ENCODE peak calls at places on chromosomes 11 and 22, in eight cellular contexts. One of them, this sample, is unnamed.

GRCh38 chr11:90738799-90739198 is 516.0 kb upstream of the CHORDC1 start:
- ATAC-seq in left lung: no peak
- ATAC-seq in RWPE2: no peak
- ATAC-seq in CD4-positive, CD25-positive, alpha-beta regulatory T cell: no peak
- ATAC-seq in sciatic nerve: no peak
- ATAC-seq in esophagus mucosa: no peak
- ATAC-seq in naive thymus-derived CD4-positive, alpha-beta T cell: no peak
- ATAC-seq in T-helper 17 cell: no peak
- ATAC-seq in this sample: no peak

GRCh38 chr22:50277761-50278160 is 7.6 kb upstream of the MAPK11 start:
- ATAC-seq in naive thymus-derived CD4-positive, alpha-beta T cell: no peak
- ATAC-seq in RWPE2: no peak
- ATAC-seq in T-helper 17 cell: no peak
- ATAC-seq in CD4-positive, CD25-positive, alpha-beta regulatory T cell: no peak
- ATAC-seq in esophagus mucosa: no peak
- ATAC-seq in sciatic nerve: no peak
- ATAC-seq in left lung: no peak
- ATAC-seq in this sample: no peak

GRCh38 chr11:38252620-38253019 is 1654.6 kb upstream of the RAG2 start:
- ATAC-seq in RWPE2: no peak
- ATAC-seq in esophagus mucosa: no peak
- ATAC-seq in naive thymus-derived CD4-positive, alpha-beta T cell: no peak
- ATAC-seq in T-helper 17 cell: no peak
- ATAC-seq in left lung: no peak
- ATAC-seq in CD4-positive, CD25-positive, alpha-beta regulatory T cell: no peak
- ATAC-seq in sciatic nerve: no peak
- ATAC-seq in this sample: no peak

GRCh38 chr11:70688142-70688541 is 289.8 kb downstream of the CTTN start:
- ATAC-seq in CD4-positive, CD25-positive, alpha-beta regulatory T cell: no peak
- ATAC-seq in left lung: no peak
- ATAC-seq in sciatic nerve: no peak
- ATAC-seq in T-helper 17 cell: no peak
- ATAC-seq in RWPE2: no peak
- ATAC-seq in naive thymus-derived CD4-positive, alpha-beta T cell: no peak
- ATAC-seq in esophagus mucosa: no peak
- ATAC-seq in this sample: no peak

GRCh38 chr11:77351281-77351905 is 49.9 kb upstream of the GDPD4 start:
- ATAC-seq in RWPE2: peak; percentile 90
- ATAC-seq in esophagus mucosa: no peak
- ATAC-seq in sciatic nerve: no peak
- ATAC-seq in T-helper 17 cell: no peak
- ATAC-seq in CD4-positive, CD25-positive, alpha-beta regulatory T cell: no peak
- ATAC-seq in naive thymus-derived CD4-positive, alpha-beta T cell: no peak
- ATAC-seq in left lung: no peak
- ATAC-seq in this sample: no peak

GRCh38 chr11:6586434-6587359 is 16.7 kb downstream of the RRP8 start:
- ATAC-seq in naive thymus-derived CD4-positive, alpha-beta T cell: no peak
- ATAC-seq in RWPE2: no peak
- ATAC-seq in CD4-positive, CD25-positive, alpha-beta regulatory T cell: no peak
- ATAC-seq in sciatic nerve: peak; percentile 41
- ATAC-seq in left lung: no peak
- ATAC-seq in T-helper 17 cell: no peak
- ATAC-seq in esophagus mucosa: no peak
- ATAC-seq in this sample: no peak

GRCh38 chr11:115916596-115916995 is 412.4 kb upstream of the CADM1 start:
- ATAC-seq in CD4-positive, CD25-positive, alpha-beta regulatory T cell: no peak
- ATAC-seq in naive thymus-derived CD4-positive, alpha-beta T cell: no peak
- ATAC-seq in sciatic nerve: no peak
- ATAC-seq in left lung: peak; percentile 56
- ATAC-seq in T-helper 17 cell: no peak
- ATAC-seq in esophagus mucosa: no peak
- ATAC-seq in RWPE2: no peak
- ATAC-seq in this sample: no peak

GRCh38 chr11:67500818-67501584 is 4.2 kb downstream of the PITPNM1 start:
- ATAC-seq in T-helper 17 cell: no peak
- ATAC-seq in CD4-positive, CD25-positive, alpha-beta regulatory T cell: no peak
- ATAC-seq in naive thymus-derived CD4-positive, alpha-beta T cell: no peak
- ATAC-seq in RWPE2: no peak
- ATAC-seq in sciatic nerve: no peak
- ATAC-seq in esophagus mucosa: no peak
- ATAC-seq in left lung: no peak
- ATAC-seq in this sample: no peak

GRCh38 chr22:20110359-20110985 is 5.4 kb upstream of the RANBP1 start:
- ATAC-seq in T-helper 17 cell: no peak
- ATAC-seq in naive thymus-derived CD4-positive, alpha-beta T cell: no peak
- ATAC-seq in left lung: no peak
- ATAC-seq in esophagus mucosa: no peak
- ATAC-seq in RWPE2: no peak
- ATAC-seq in sciatic nerve: no peak
- ATAC-seq in CD4-positive, CD25-positive, alpha-beta regulatory T cell: no peak
- ATAC-seq in this sample: no peak